ENCODE peak calls at places on chromosomes 16 and 17, in four cellular contexts. One of them, this sample, is unnamed.

GRCh38 chr16:54175552-54176375 is 110.8 kb downstream of the IRX3 start:
- DNase-seq in heart right ventricle: no peak
- DNase-seq in small intestine: no peak
- DNase-seq in kidney epithelial cell: no peak
- DNase-seq in this sample: no peak

GRCh38 chr16:67555795-67556212 is 6.5 kb upstream of the CTCF start:
- DNase-seq in heart right ventricle: no peak
- DNase-seq in kidney epithelial cell: no peak
- DNase-seq in small intestine: peak; percentile 33
- DNase-seq in this sample: peak; percentile 57

GRCh38 chr17:28030386-28030785 is 12.1 kb upstream of the NLK start:
- DNase-seq in small intestine: no peak
- DNase-seq in heart right ventricle: no peak
- DNase-seq in kidney epithelial cell: no peak
- DNase-seq in this sample: no peak

GRCh38 chr17:69820881-69821473 is 254.0 kb upstream of the KCNJ16 start:
- DNase-seq in kidney epithelial cell: no peak
- DNase-seq in small intestine: no peak
- DNase-seq in heart right ventricle: no peak
- DNase-seq in this sample: no peak

GRCh38 chr16:23699100-23699499 is 13.9 kb downstream of the ERN2 start:
- DNase-seq in small intestine: peak; percentile 92
- DNase-seq in kidney epithelial cell: no peak
- DNase-seq in heart right ventricle: no peak
- DNase-seq in this sample: no peak

GRCh38 chr17:32161506-32162365 is 19.4 kb downstream of the RHOT1 start:
- DNase-seq in heart right ventricle: no peak
- DNase-seq in kidney epithelial cell: no peak
- DNase-seq in small intestine: peak; percentile 77
- DNase-seq in this sample: no peak

GRCh38 chr16:88810166-88810867 is 1.4 kb downstream of the APRT start:
- DNase-seq in small intestine: no peak
- DNase-seq in kidney epithelial cell: no peak
- DNase-seq in heart right ventricle: no peak
- DNase-seq in this sample: no peak

GRCh38 chr16:12703935-12704334 is 99.8 kb downstream of the CPPED1 start:
- DNase-seq in small intestine: no peak
- DNase-seq in kidney epithelial cell: no peak
- DNase-seq in heart right ventricle: no peak
- DNase-seq in this sample: no peak

GRCh38 chr17:39719966-39720365 is 10.4 kb downstream of the MIEN1 start:
- DNase-seq in heart right ventricle: no peak
- DNase-seq in kidney epithelial cell: no peak
- DNase-seq in small intestine: no peak
- DNase-seq in this sample: no peak

GRCh38 chr17:6755731-6756184 is at the start of gene XAF1:
- DNase-seq in kidney epithelial cell: no peak
- DNase-seq in small intestine: peak; percentile 82
- DNase-seq in heart right ventricle: peak; percentile 32
- DNase-seq in this sample: peak; percentile 55

GRCh38 chr16:68599586-68599985 is 45.5 kb upstream of the CDH3 start:
- DNase-seq in heart right ventricle: no peak
- DNase-seq in small intestine: no peak
- DNase-seq in kidney epithelial cell: no peak
- DNase-seq in this sample: no peak

GRCh38 chr16:13291934-13292333 is 390.5 kb downstream of the SHISA9 start:
- DNase-seq in heart right ventricle: no peak
- DNase-seq in kidney epithelial cell: no peak
- DNase-seq in small intestine: no peak
- DNase-seq in this sample: no peak

GRCh38 chr16:12917653-12918052 is 16.3 kb downstream of the SHISA9 start:
- DNase-seq in kidney epithelial cell: no peak
- DNase-seq in small intestine: no peak
- DNase-seq in heart right ventricle: no peak
- DNase-seq in this sample: no peak

GRCh38 chr16:49631521-49632041 is 224.3 kb downstream of the ZNF423 start:
- DNase-seq in heart right ventricle: no peak
- DNase-seq in small intestine: no peak
- DNase-seq in kidney epithelial cell: no peak
- DNase-seq in this sample: no peak

GRCh38 chr16:57531635-57532220 is 4.6 kb downstream of the CCDC102A start:
- DNase-seq in kidney epithelial cell: no peak
- DNase-seq in small intestine: no peak
- DNase-seq in heart right ventricle: no peak
- DNase-seq in this sample: no peak

GRCh38 chr16:13999071-13999894 is 71.8 kb upstream of the MRTFB start:
- DNase-seq in kidney epithelial cell: no peak
- DNase-seq in heart right ventricle: no peak
- DNase-seq in small intestine: no peak
- DNase-seq in this sample: no peak

GRCh38 chr17:75983501-75984181 is 4.6 kb downstream of the TEN1 start:
- DNase-seq in small intestine: no peak
- DNase-seq in heart right ventricle: no peak
- DNase-seq in kidney epithelial cell: no peak
- DNase-seq in this sample: no peak

GRCh38 chr16:76345093-76345735 is 68.0 kb downstream of the CNTNAP4 start:
- DNase-seq in kidney epithelial cell: peak; percentile 0
- DNase-seq in heart right ventricle: no peak
- DNase-seq in small intestine: no peak
- DNase-seq in this sample: no peak

GRCh38 chr17:49487202-49487601 is 7.9 kb upstream of the NGFR start:
- DNase-seq in heart right ventricle: no peak
- DNase-seq in kidney epithelial cell: no peak
- DNase-seq in small intestine: no peak
- DNase-seq in this sample: no peak

GRCh38 chr16:55913717-55914116 is 38.5 kb upstream of the CES5A start:
- DNase-seq in heart right ventricle: no peak
- DNase-seq in kidney epithelial cell: no peak
- DNase-seq in small intestine: peak; percentile 3
- DNase-seq in this sample: no peak

GRCh38 chr16:4529085-4530060 is 9.2 kb downstream of the CDIP1 start:
- DNase-seq in kidney epithelial cell: no peak
- DNase-seq in heart right ventricle: no peak
- DNase-seq in small intestine: no peak
- DNase-seq in this sample: peak; percentile 53

GRCh38 chr17:81037783-81038733 is 3.1 kb downstream of the BAIAP2 start:
- DNase-seq in heart right ventricle: no peak
- DNase-seq in kidney epithelial cell: no peak
- DNase-seq in small intestine: no peak
- DNase-seq in this sample: no peak

GRCh38 chr17:41521574-41522261 is 3.0 kb upstream of the KRT15 start:
- DNase-seq in heart right ventricle: no peak
- DNase-seq in small intestine: peak; percentile 91
- DNase-seq in kidney epithelial cell: peak; percentile 82
- DNase-seq in this sample: no peak

GRCh38 chr17:61474235-61474927 is 22.2 kb downstream of the TBX4 start:
- DNase-seq in small intestine: no peak
- DNase-seq in heart right ventricle: no peak
- DNase-seq in kidney epithelial cell: no peak
- DNase-seq in this sample: no peak
- H3K4me3 ChIP-seq in small intestine: no peak overlapping the region
- H3K4me3 ChIP-seq in heart right ventricle: no peak overlapping the region
- H3K4me3 ChIP-seq in kidney epithelial cell: no peak overlapping the region
- H3K4me3 ChIP-seq in this sample: no peak overlapping the region

GRCh38 chr17:57521606-57522435 is 223.3 kb downstream of the CCDC182 start:
- DNase-seq in heart right ventricle: no peak
- DNase-seq in kidney epithelial cell: no peak
- DNase-seq in small intestine: no peak
- DNase-seq in this sample: no peak
- H3K4me3 ChIP-seq in heart right ventricle: no peak overlapping the region
- H3K4me3 ChIP-seq in kidney epithelial cell: no peak overlapping the region
- H3K4me3 ChIP-seq in small intestine: no peak overlapping the region
- H3K4me3 ChIP-seq in this sample: no peak overlapping the region

GRCh38 chr16:1377406-1378010 is 25.8 kb downstream of the GNPTG start:
- DNase-seq in kidney epithelial cell: no peak
- DNase-seq in small intestine: no peak
- DNase-seq in heart right ventricle: no peak
- DNase-seq in this sample: no peak
- H3K4me3 ChIP-seq in kidney epithelial cell: no peak overlapping the region
- H3K4me3 ChIP-seq in small intestine: no peak overlapping the region
- H3K4me3 ChIP-seq in heart right ventricle: no peak overlapping the region
- H3K4me3 ChIP-seq in this sample: no peak overlapping the region

DNA sequence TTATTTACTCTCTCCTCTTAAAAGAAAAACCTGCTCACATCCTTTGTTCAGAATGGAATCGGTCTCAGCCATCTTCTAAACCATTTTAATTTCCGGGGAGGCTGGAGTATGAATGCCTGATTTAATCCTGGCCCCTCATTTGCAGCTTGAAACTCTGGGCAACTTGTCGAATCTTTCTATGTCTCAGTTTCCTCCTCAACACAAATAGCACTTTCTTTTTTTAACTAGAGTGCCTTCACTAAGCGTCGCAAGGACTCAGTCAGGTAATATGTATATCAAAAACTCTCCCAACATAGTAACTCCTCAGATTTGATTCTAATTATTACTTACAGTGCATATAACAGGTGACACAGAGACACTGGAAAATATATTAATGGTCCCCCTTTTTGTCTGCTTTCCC is 18.5 kb downstream of the SNN start:
- DNase-seq in heart right ventricle: no peak
- DNase-seq in kidney epithelial cell: no peak
- DNase-seq in small intestine: no peak
- DNase-seq in this sample: no peak
- H3K4me3 ChIP-seq in heart right ventricle: no peak overlapping the region
- H3K4me3 ChIP-seq in kidney epithelial cell: no peak overlapping the region
- H3K4me3 ChIP-seq in small intestine: no peak overlapping the region
- H3K4me3 ChIP-seq in this sample: no peak overlapping the region

DNA sequence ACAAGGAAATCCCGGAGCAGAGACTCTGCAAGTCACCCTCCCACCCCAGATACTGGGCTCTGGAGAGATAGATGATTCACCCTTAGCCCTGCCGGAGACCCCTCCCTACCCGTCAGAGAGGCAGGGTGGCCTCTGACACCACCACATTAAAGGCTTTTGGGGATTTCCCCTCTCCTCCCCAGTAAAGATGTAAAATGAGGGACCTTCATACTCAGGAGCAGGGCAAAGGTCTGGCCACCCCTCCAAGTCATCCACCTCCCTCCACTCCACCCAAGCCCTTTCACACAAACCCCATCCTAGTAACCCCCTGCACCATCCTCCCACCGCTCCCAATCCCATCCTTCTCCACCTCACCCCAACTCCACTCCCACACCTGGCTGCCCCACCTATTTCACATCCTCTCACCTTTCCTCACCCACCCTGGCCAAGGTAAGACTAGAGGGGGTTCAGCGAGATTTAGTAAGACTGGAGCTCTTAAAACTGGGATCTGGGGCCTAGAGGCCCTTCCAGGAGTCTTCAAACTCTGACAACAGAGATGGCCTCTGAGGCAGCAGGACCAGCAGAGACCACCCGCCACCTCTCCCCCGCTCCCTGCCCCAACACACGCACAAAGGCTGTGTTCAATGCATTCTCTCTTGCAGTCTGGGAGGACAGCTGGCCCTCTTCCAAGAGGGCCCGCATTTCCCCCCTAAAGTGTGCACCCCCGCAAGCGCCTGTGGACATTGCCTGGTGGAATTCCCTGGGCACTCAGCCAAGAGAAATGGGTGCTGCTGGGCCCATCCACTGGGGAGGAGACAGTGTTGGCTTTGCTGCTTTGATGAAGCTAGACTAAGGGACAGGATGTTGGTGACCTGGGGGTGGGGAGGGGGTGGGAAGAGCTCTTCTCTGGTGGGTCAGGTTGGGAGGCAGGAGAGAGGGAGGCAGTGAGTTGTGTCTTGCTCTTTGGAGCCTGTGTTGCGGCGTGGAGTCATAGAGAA is 1.1 kb downstream of the ABAT start:
- DNase-seq in heart right ventricle: no peak
- DNase-seq in kidney epithelial cell: no peak
- DNase-seq in small intestine: no peak
- DNase-seq in this sample: peak; percentile 51
- H3K4me3 ChIP-seq in heart right ventricle: peak overlapping the region; percentile 68
- H3K4me3 ChIP-seq in kidney epithelial cell: no peak overlapping the region
- H3K4me3 ChIP-seq in small intestine: no peak overlapping the region
- H3K4me3 ChIP-seq in this sample: peak overlapping the region; percentile 57

GRCh38 chr16:47143677-47144558 is at the start of gene NETO2:
- DNase-seq in heart right ventricle: peak; percentile 62
- DNase-seq in kidney epithelial cell: no peak
- DNase-seq in small intestine: peak; percentile 49
- DNase-seq in this sample: peak; percentile 22
- H3K4me3 ChIP-seq in heart right ventricle: peak within 1 kb of the TSS; percentile 69
- H3K4me3 ChIP-seq in kidney epithelial cell: peak within 1 kb of the TSS; percentile 54
- H3K4me3 ChIP-seq in small intestine: peak within 1 kb of the TSS; percentile 49
- H3K4me3 ChIP-seq in this sample: peak within 1 kb of the TSS; percentile 34

GRCh38 chr16:86343111-86343642 is 167.2 kb upstream of the FOXF1 start:
- DNase-seq in kidney epithelial cell: no peak
- DNase-seq in small intestine: no peak
- DNase-seq in heart right ventricle: peak; percentile 41
- DNase-seq in this sample: no peak
- H3K4me3 ChIP-seq in kidney epithelial cell: no peak overlapping the region
- H3K4me3 ChIP-seq in small intestine: no peak overlapping the region
- H3K4me3 ChIP-seq in heart right ventricle: peak overlapping the region; percentile 28
- H3K4me3 ChIP-seq in this sample: no peak overlapping the region

DNA sequence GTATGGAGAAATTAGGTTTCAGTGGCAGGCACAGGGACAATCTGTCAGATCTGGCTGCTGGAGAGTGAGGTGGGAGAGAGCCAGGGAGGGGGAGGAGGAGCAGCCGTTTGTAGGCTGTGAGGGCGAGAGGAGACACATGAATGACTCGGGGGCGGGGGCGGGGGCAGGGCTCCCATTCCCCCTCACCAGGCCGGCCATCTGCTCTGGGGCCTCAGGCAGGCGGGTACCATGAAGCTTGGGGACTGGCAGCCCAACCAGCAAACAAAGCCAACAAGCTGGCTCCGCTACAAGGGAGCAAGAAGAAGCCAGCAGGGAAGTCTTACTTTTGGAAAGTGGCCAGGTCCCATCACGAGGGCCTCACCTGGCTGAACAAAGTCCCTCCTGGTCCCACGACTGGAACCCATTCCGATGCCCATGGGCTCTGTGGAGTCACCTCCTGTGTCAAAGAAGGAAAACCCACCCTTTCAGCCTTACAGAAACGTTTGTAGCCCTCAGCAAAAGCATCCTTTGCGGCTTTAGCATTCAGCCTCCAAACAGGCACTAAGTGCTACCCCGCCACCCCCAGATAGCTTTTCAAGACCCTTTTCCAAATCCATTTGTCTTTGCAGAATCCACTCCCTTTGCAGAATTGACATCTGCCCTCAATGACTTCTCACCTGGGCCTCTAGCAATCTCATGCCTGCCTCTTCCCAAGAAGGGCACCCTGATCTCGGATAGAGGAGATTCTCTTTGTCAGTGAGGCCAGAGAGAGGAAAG is 9.2 kb upstream of the SSTR2 start:
- DNase-seq in heart right ventricle: no peak
- DNase-seq in small intestine: no peak
- DNase-seq in kidney epithelial cell: no peak
- DNase-seq in this sample: no peak
- H3K4me3 ChIP-seq in heart right ventricle: no peak overlapping the region
- H3K4me3 ChIP-seq in small intestine: no peak overlapping the region
- H3K4me3 ChIP-seq in kidney epithelial cell: no peak overlapping the region
- H3K4me3 ChIP-seq in this sample: no peak overlapping the region

This sample was measured in naive thymus-derived CD4-positive, alpha-beta T cell.